ENCODE peak calls at places on chromosomes 4 and X, in seven cellular contexts. N is endodermal cell, L is K562, D is ascending aorta, P is heart right ventricle, M is sigmoid colon, Z is cardiac muscle cell. K is an unnamed sample.
A peak's percentile ranks its signal among the peaks of the same experiment; 100 is the strongest.

GRCh38 chr4:169100656-169101055 is 90.6 kb upstream of the CBR4 start:
- DNase-seq in L (peak; percentile 48), Z (no peak), P (no peak), D (no peak), M (no peak), N (peak; percentile 64), K (no peak)

GRCh38 chrX:41064028-41064427 is 21.2 kb upstream of the USP9X start:
- DNase-seq in M (no peak), P (no peak), N (no peak), Z (no peak), L (no peak), D (no peak), K (no peak)

GRCh38 chrX:20267924-20268701 is 1.4 kb upstream of the RPS6KA3 start:
- DNase-seq in L (no peak), N (peak; percentile 82), D (peak; percentile 73), Z (peak; percentile 63), P (peak; percentile 58), M (peak; percentile 86), K (peak; percentile 69)

GRCh38 chr4:89988268-89988667 is 93.6 kb downstream of the MMRN1 start:
- DNase-seq in Z (no peak), P (no peak), D (no peak), M (no peak), L (no peak), N (no peak), K (no peak)

GRCh38 chr4:184448828-184449227 is 25.5 kb downstream of the IRF2 start:
- DNase-seq in D (no peak), M (peak; percentile 77), P (no peak), N (no peak), L (no peak), Z (peak; percentile 83), K (no peak)

GRCh38 chrX:94288972-94289371 is 615.0 kb downstream of the FAM133A start:
- DNase-seq in D (no peak), N (no peak), M (no peak), P (no peak), Z (no peak), L (no peak), K (no peak)

GRCh38 chr4:10611673-10612072 is 72.9 kb downstream of the CLNK start:
- DNase-seq in L (no peak), N (peak; percentile 60), Z (peak; percentile 87), P (no peak), M (no peak), D (no peak), K (no peak)

GRCh38 chrX:31547416-31547815 is 475.6 kb upstream of the FTHL17 start:
- DNase-seq in D (no peak), N (no peak), L (no peak), M (no peak), Z (no peak), P (no peak), K (no peak)

GRCh38 chr4:688695-689497 is at the start of gene SLC49A3:
- DNase-seq in Z (peak; percentile 30), D (no peak), L (no peak), M (peak; percentile 65), N (peak; percentile 88), P (peak; percentile 56), K (peak; percentile 44)

GRCh38 chr4:16916719-16917337 is 18.4 kb upstream of the LDB2 start:
- DNase-seq in D (no peak), L (peak; percentile 79), P (peak; percentile 39), Z (peak; percentile 52), N (peak; percentile 95), M (no peak), K (peak; percentile 63)

GRCh38 chr4:71270901-71271300 is 67.9 kb upstream of the SLC4A4 start:
- DNase-seq in Z (peak; percentile 62), P (no peak), M (no peak), D (no peak), L (peak; percentile 56), N (peak; percentile 71), K (no peak)

GRCh38 chr4:123411976-123412589 is 15.5 kb downstream of the SPRY1 start:
- DNase-seq in D (no peak), P (no peak), N (no peak), Z (no peak), L (no peak), M (no peak), K (no peak)

GRCh38 chr4:184472540-184473264 is 1.6 kb downstream of the IRF2 start:
- DNase-seq in L (peak; percentile 55), D (peak; percentile 93), M (peak; percentile 88), P (peak; percentile 87), Z (peak; percentile 76), N (peak; percentile 92), K (peak; percentile 94)

GRCh38 chr4:87974856-87975462 is 555 bp upstream of the SPP1 start:
- DNase-seq in N (peak; percentile 71), Z (no peak), D (no peak), L (no peak), M (no peak), P (no peak), K (no peak)

GRCh38 chrX:31500920-31501319 is 429.1 kb upstream of the FTHL17 start:
- DNase-seq in Z (peak; percentile 51), M (no peak), D (no peak), L (no peak), N (no peak), P (no peak), K (no peak)

GRCh38 chrX:50635162-50635561 is 164.5 kb upstream of the DGKK start:
- DNase-seq in Z (no peak), N (no peak), L (no peak), M (no peak), P (no peak), D (no peak), K (no peak)

GRCh38 chr4:89298788-89299152 is 8.8 kb downstream of the GPRIN3 start:
- DNase-seq in N (no peak), L (no peak), D (no peak), P (no peak), M (no peak), Z (peak; percentile 48), K (no peak)

GRCh38 chr4:82984459-82984858 is 26.2 kb downstream of the LIN54 start:
- DNase-seq in M (no peak), D (no peak), N (no peak), Z (peak; percentile 22), P (no peak), L (peak; percentile 49), K (no peak)

DNA sequence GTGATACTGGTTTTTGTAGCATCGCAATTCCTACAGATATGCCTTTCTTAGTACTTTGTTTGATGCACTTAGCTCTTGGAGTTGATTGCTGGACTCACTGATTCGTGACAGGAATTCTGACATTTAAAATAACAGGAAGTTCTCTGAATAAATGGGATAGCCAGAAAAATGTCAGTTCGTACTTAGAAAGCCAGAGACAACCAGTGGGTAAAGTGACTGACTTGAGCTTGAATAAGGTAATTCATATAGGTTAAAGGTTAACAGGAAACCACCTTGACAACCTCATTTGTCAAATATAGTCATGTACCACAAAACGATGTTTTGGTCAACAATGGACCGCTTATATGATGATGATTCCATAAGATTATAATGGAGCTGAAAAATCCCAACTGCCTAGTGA is 181.4 kb downstream of the RPA4 start:
- DNase-seq in L (no peak), N (no peak), Z (no peak), P (no peak), M (no peak), D (no peak), K (no peak)
- H3K4me1 ChIP-seq in L (no peaks in the 10 kb centered on the region), N (no peaks in the 10 kb centered on the region), Z (peaks cover 12% of the 10 kb centered on the region), P (no peaks in the 10 kb centered on the region), M (no peaks in the 10 kb centered on the region), D (no peaks in the 10 kb centered on the region), K (no peaks in the 10 kb centered on the region)

DNA sequence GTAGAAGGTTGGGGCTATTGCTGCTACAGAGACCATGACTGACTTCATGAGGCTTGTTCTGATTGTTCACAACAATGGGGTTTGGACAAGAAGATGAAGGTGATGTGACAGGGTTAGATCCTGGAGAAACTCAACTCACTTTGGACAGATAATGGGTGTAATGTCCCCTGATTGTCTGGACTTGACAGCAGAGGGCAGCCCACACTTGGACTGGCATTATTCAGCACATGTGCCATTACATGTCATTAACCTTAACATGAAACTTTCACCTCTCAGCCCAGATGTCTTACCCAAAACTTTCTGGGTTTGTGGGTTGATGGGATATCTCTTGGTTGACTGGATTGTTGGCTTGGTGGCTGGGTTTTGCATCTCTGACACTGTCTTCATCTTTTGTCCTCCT is 101.5 kb downstream of the MXRA5 start:
- DNase-seq in Z (no peak), D (no peak), L (no peak), N (no peak), M (no peak), P (no peak), K (no peak)
- TF ChIP-seq CTCF in Z (peak; percentile 4), D (peak; percentile 31), L (no peak), N (peak; percentile 38), M (no peak), P (no peak), K (no peak)

DNA sequence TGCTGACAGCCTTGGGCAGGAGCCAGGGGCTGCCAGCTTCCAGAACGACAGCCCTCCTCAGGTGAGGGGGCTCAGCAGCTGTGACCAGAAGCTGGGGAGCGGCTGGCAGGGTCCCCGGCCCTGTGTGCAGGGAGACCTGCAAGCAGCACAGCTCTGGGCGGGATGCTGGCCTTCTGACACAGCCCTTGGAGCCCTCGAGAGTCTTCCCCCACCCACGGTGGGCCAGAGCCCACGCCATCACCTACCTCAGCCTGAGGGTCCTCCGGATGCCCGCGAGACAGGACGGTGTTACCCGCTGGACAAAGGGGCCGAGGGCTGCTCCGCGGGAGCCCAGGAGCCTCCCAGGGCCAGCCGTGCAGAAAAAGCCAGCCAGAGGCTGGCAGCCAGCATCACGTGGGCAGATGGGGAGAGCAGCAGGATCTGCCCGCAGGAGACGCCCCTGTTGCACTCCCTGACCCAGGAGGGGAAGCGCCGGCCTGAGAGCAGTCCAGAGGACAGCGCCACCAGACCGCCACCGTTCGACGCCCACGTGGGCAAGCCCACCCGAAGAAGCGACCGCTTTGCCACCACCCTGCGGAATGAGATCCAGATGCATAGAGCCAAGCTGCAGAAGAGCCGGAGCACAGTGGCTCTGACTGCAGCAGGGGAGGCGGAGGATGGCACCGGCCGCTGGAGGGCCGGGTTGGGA is 71.8 kb upstream of the CLDN34 start:
- DNase-seq in D (no peak), N (no peak), L (no peak), P (no peak), Z (no peak), M (no peak), K (no peak)
- H3K4me1 ChIP-seq in D (no peaks in the 10 kb centered on the region), N (no peaks in the 10 kb centered on the region), L (no peaks in the 10 kb centered on the region), P (no peaks in the 10 kb centered on the region), Z (no peaks in the 10 kb centered on the region), M (peaks cover 5% of the 10 kb centered on the region), K (no peaks in the 10 kb centered on the region)

GRCh38 chr4:111855308-111855707 is 289.9 kb upstream of the FAM241A start:
- DNase-seq in Z (no peak), M (no peak), L (no peak), D (no peak), P (no peak), N (no peak), K (no peak)
- TF ChIP-seq CTCF in Z (no peak), M (no peak), L (no peak), D (no peak), P (no peak), N (no peak), K (no peak)

DNA sequence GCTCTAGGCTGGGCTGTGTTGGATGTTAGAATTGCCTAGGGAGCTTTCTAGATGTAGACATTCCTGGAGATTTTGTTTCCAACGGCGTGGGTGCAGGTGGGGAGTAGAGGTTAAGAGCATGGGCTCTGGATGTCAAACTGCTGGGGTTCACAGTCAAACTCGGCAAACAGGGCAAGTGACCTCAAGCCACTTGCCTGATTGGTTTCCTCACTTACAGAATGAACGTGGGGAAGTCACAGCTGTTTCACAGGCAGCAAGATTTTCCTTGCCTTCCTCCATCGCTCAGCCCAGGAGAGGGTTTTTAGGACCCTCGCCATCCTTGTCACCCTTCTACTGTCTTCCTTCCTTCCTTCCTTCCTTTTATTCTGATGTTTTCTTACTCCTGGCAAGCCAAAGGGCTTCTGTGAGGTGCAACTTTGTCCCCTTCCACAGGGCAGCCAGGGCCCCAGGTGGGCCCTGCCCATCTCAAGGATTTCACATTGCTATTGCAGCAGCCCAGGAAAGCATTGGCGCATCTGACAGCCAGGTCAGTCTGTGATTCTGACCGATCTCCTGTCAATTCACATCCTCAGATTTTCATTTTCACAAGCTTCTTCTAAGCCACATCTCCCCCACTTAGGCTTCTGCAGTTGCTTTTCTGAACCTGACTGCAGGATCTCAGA is 7.0 kb downstream of the RTL5 start:
- DNase-seq in N (peak; percentile 32), P (no peak), D (no peak), M (peak; percentile 48), Z (no peak), L (no peak), K (no peak)
- H3K4me1 ChIP-seq in N (peaks cover 13% of the 10 kb centered on the region), P (peaks cover 80% of the 10 kb centered on the region), D (peaks cover 20% of the 10 kb centered on the region), M (peaks cover 61% of the 10 kb centered on the region), Z (peaks cover 36% of the 10 kb centered on the region), L (no peaks in the 10 kb centered on the region), K (no peaks in the 10 kb centered on the region)